ENCODE peak calls at places on chromosomes 13 and 19, in seven cellular contexts. One of them, this sample, is unnamed.

GRCh38 chr13:32113564-32113963 is 82.0 kb downstream of the FRY start:
- DNase-seq in AG04449: no peak
- DNase-seq in NCI-H1436: no peak
- DNase-seq in GDM1: no peak
- DNase-seq in ACHN: no peak
- DNase-seq in stimulated activated CD4-positive, alpha-beta T cell treated with anti-CD3 and anti-CD28 coated beads, Interleukin-4, amount 100 ng/mL, for 1 hour: no peak
- DNase-seq in stimulated activated CD8-positive, alpha-beta memory T cell treated with anti-CD3 and anti-CD28 coated beads, Interleukin-15, amount 100 ng/mL, for 48 hours: no peak
- DNase-seq in this sample: no peak

GRCh38 chr13:44334751-44335150 is 38.9 kb upstream of the SERP2 start:
- DNase-seq in AG04449: no peak
- DNase-seq in NCI-H1436: no peak
- DNase-seq in GDM1: no peak
- DNase-seq in ACHN: no peak
- DNase-seq in stimulated activated CD4-positive, alpha-beta T cell treated with anti-CD3 and anti-CD28 coated beads, Interleukin-4, amount 100 ng/mL, for 1 hour: no peak
- DNase-seq in stimulated activated CD8-positive, alpha-beta memory T cell treated with anti-CD3 and anti-CD28 coated beads, Interleukin-15, amount 100 ng/mL, for 48 hours: no peak
- DNase-seq in this sample: peak

GRCh38 chr19:41426952-41427646 is at the start of gene B3GNT8:
- DNase-seq in AG04449: no peak
- DNase-seq in NCI-H1436: peak
- DNase-seq in GDM1: no peak
- DNase-seq in ACHN: peak
- DNase-seq in stimulated activated CD4-positive, alpha-beta T cell treated with anti-CD3 and anti-CD28 coated beads, Interleukin-4, amount 100 ng/mL, for 1 hour: peak
- DNase-seq in stimulated activated CD8-positive, alpha-beta memory T cell treated with anti-CD3 and anti-CD28 coated beads, Interleukin-15, amount 100 ng/mL, for 48 hours: peak
- DNase-seq in this sample: peak

GRCh38 chr19:12676384-12676792 is 5.3 kb downstream of the DHPS start:
- DNase-seq in AG04449: no peak
- DNase-seq in NCI-H1436: peak
- DNase-seq in GDM1: peak
- DNase-seq in ACHN: peak
- DNase-seq in stimulated activated CD4-positive, alpha-beta T cell treated with anti-CD3 and anti-CD28 coated beads, Interleukin-4, amount 100 ng/mL, for 1 hour: peak
- DNase-seq in stimulated activated CD8-positive, alpha-beta memory T cell treated with anti-CD3 and anti-CD28 coated beads, Interleukin-15, amount 100 ng/mL, for 48 hours: peak
- DNase-seq in this sample: peak

GRCh38 chr19:42295831-42296525 is 6.0 kb upstream of the PRR19 start:
- DNase-seq in AG04449: no peak
- DNase-seq in NCI-H1436: peak
- DNase-seq in GDM1: peak
- DNase-seq in ACHN: peak
- DNase-seq in stimulated activated CD4-positive, alpha-beta T cell treated with anti-CD3 and anti-CD28 coated beads, Interleukin-4, amount 100 ng/mL, for 1 hour: peak
- DNase-seq in stimulated activated CD8-positive, alpha-beta memory T cell treated with anti-CD3 and anti-CD28 coated beads, Interleukin-15, amount 100 ng/mL, for 48 hours: peak
- DNase-seq in this sample: peak

GRCh38 chr19:34096020-34096915 is 76.0 kb upstream of the LSM14A start:
- DNase-seq in AG04449: no peak
- DNase-seq in NCI-H1436: peak
- DNase-seq in GDM1: no peak
- DNase-seq in ACHN: peak
- DNase-seq in stimulated activated CD4-positive, alpha-beta T cell treated with anti-CD3 and anti-CD28 coated beads, Interleukin-4, amount 100 ng/mL, for 1 hour: no peak
- DNase-seq in stimulated activated CD8-positive, alpha-beta memory T cell treated with anti-CD3 and anti-CD28 coated beads, Interleukin-15, amount 100 ng/mL, for 48 hours: no peak
- DNase-seq in this sample: peak

GRCh38 chr19:16285769-16286564 is 38.7 kb upstream of the KLF2 start:
- DNase-seq in AG04449: no peak
- DNase-seq in NCI-H1436: peak
- DNase-seq in GDM1: no peak
- DNase-seq in ACHN: no peak
- DNase-seq in stimulated activated CD4-positive, alpha-beta T cell treated with anti-CD3 and anti-CD28 coated beads, Interleukin-4, amount 100 ng/mL, for 1 hour: no peak
- DNase-seq in stimulated activated CD8-positive, alpha-beta memory T cell treated with anti-CD3 and anti-CD28 coated beads, Interleukin-15, amount 100 ng/mL, for 48 hours: no peak
- DNase-seq in this sample: no peak

GRCh38 chr19:10593820-10594637 is 6.9 kb upstream of the AP1M2 start:
- DNase-seq in AG04449: no peak
- DNase-seq in NCI-H1436: no peak
- DNase-seq in GDM1: no peak
- DNase-seq in ACHN: no peak
- DNase-seq in stimulated activated CD4-positive, alpha-beta T cell treated with anti-CD3 and anti-CD28 coated beads, Interleukin-4, amount 100 ng/mL, for 1 hour: no peak
- DNase-seq in stimulated activated CD8-positive, alpha-beta memory T cell treated with anti-CD3 and anti-CD28 coated beads, Interleukin-15, amount 100 ng/mL, for 48 hours: no peak
- DNase-seq in this sample: peak

GRCh38 chr13:44710576-44710975 is 134.4 kb upstream of the TSC22D1 start:
- DNase-seq in AG04449: peak
- DNase-seq in NCI-H1436: no peak
- DNase-seq in GDM1: peak
- DNase-seq in ACHN: peak
- DNase-seq in stimulated activated CD4-positive, alpha-beta T cell treated with anti-CD3 and anti-CD28 coated beads, Interleukin-4, amount 100 ng/mL, for 1 hour: peak
- DNase-seq in stimulated activated CD8-positive, alpha-beta memory T cell treated with anti-CD3 and anti-CD28 coated beads, Interleukin-15, amount 100 ng/mL, for 48 hours: peak
- DNase-seq in this sample: no peak

GRCh38 chr19:46023311-46023779 is 492 bp upstream of the PGLYRP1 start:
- DNase-seq in AG04449: no peak
- DNase-seq in NCI-H1436: no peak
- DNase-seq in GDM1: no peak
- DNase-seq in ACHN: no peak
- DNase-seq in stimulated activated CD4-positive, alpha-beta T cell treated with anti-CD3 and anti-CD28 coated beads, Interleukin-4, amount 100 ng/mL, for 1 hour: no peak
- DNase-seq in stimulated activated CD8-positive, alpha-beta memory T cell treated with anti-CD3 and anti-CD28 coated beads, Interleukin-15, amount 100 ng/mL, for 48 hours: no peak
- DNase-seq in this sample: no peak

GRCh38 chr19:53158119-53158656 is 665 bp downstream of the ZNF347 start:
- DNase-seq in AG04449: no peak
- DNase-seq in NCI-H1436: peak
- DNase-seq in GDM1: no peak
- DNase-seq in ACHN: no peak
- DNase-seq in stimulated activated CD4-positive, alpha-beta T cell treated with anti-CD3 and anti-CD28 coated beads, Interleukin-4, amount 100 ng/mL, for 1 hour: peak
- DNase-seq in stimulated activated CD8-positive, alpha-beta memory T cell treated with anti-CD3 and anti-CD28 coated beads, Interleukin-15, amount 100 ng/mL, for 48 hours: no peak
- DNase-seq in this sample: no peak

GRCh38 chr13:76856141-76856571 is 30.0 kb downstream of the KCTD12 start:
- DNase-seq in AG04449: no peak
- DNase-seq in NCI-H1436: no peak
- DNase-seq in GDM1: no peak
- DNase-seq in ACHN: peak
- DNase-seq in stimulated activated CD4-positive, alpha-beta T cell treated with anti-CD3 and anti-CD28 coated beads, Interleukin-4, amount 100 ng/mL, for 1 hour: no peak
- DNase-seq in stimulated activated CD8-positive, alpha-beta memory T cell treated with anti-CD3 and anti-CD28 coated beads, Interleukin-15, amount 100 ng/mL, for 48 hours: no peak
- DNase-seq in this sample: no peak

GRCh38 chr13:107678075-107678689 is 537.2 kb downstream of the LIG4 start:
- DNase-seq in AG04449: no peak
- DNase-seq in NCI-H1436: no peak
- DNase-seq in GDM1: no peak
- DNase-seq in ACHN: no peak
- DNase-seq in stimulated activated CD4-positive, alpha-beta T cell treated with anti-CD3 and anti-CD28 coated beads, Interleukin-4, amount 100 ng/mL, for 1 hour: no peak
- DNase-seq in stimulated activated CD8-positive, alpha-beta memory T cell treated with anti-CD3 and anti-CD28 coated beads, Interleukin-15, amount 100 ng/mL, for 48 hours: no peak
- DNase-seq in this sample: peak

GRCh38 chr13:27313742-27314141 is 43.1 kb downstream of the RASL11A start:
- DNase-seq in AG04449: no peak
- DNase-seq in NCI-H1436: no peak
- DNase-seq in GDM1: no peak
- DNase-seq in ACHN: no peak
- DNase-seq in stimulated activated CD4-positive, alpha-beta T cell treated with anti-CD3 and anti-CD28 coated beads, Interleukin-4, amount 100 ng/mL, for 1 hour: no peak
- DNase-seq in stimulated activated CD8-positive, alpha-beta memory T cell treated with anti-CD3 and anti-CD28 coated beads, Interleukin-15, amount 100 ng/mL, for 48 hours: no peak
- DNase-seq in this sample: no peak

GRCh38 chr13:99968521-99969367 is 2.8 kb downstream of the ZIC5 start:
- DNase-seq in AG04449: no peak
- DNase-seq in NCI-H1436: no peak
- DNase-seq in GDM1: no peak
- DNase-seq in ACHN: peak
- DNase-seq in stimulated activated CD4-positive, alpha-beta T cell treated with anti-CD3 and anti-CD28 coated beads, Interleukin-4, amount 100 ng/mL, for 1 hour: no peak
- DNase-seq in stimulated activated CD8-positive, alpha-beta memory T cell treated with anti-CD3 and anti-CD28 coated beads, Interleukin-15, amount 100 ng/mL, for 48 hours: no peak
- DNase-seq in this sample: peak

GRCh38 chr19:41238244-41238643 is 19.2 kb downstream of the AXL start:
- DNase-seq in AG04449: no peak
- DNase-seq in NCI-H1436: no peak
- DNase-seq in GDM1: no peak
- DNase-seq in ACHN: no peak
- DNase-seq in stimulated activated CD4-positive, alpha-beta T cell treated with anti-CD3 and anti-CD28 coated beads, Interleukin-4, amount 100 ng/mL, for 1 hour: no peak
- DNase-seq in stimulated activated CD8-positive, alpha-beta memory T cell treated with anti-CD3 and anti-CD28 coated beads, Interleukin-15, amount 100 ng/mL, for 48 hours: no peak
- DNase-seq in this sample: no peak

GRCh38 chr19:34350161-34350561 is 14.8 kb upstream of the GPI start:
- DNase-seq in AG04449: no peak
- DNase-seq in NCI-H1436: no peak
- DNase-seq in GDM1: no peak
- DNase-seq in ACHN: no peak
- DNase-seq in stimulated activated CD4-positive, alpha-beta T cell treated with anti-CD3 and anti-CD28 coated beads, Interleukin-4, amount 100 ng/mL, for 1 hour: peak
- DNase-seq in stimulated activated CD8-positive, alpha-beta memory T cell treated with anti-CD3 and anti-CD28 coated beads, Interleukin-15, amount 100 ng/mL, for 48 hours: peak
- DNase-seq in this sample: no peak

GRCh38 chr13:60398438-60398891 is 1.4 kb downstream of the TDRD3 start:
- DNase-seq in AG04449: no peak
- DNase-seq in NCI-H1436: no peak
- DNase-seq in GDM1: no peak
- DNase-seq in ACHN: no peak
- DNase-seq in stimulated activated CD4-positive, alpha-beta T cell treated with anti-CD3 and anti-CD28 coated beads, Interleukin-4, amount 100 ng/mL, for 1 hour: no peak
- DNase-seq in stimulated activated CD8-positive, alpha-beta memory T cell treated with anti-CD3 and anti-CD28 coated beads, Interleukin-15, amount 100 ng/mL, for 48 hours: no peak
- DNase-seq in this sample: no peak

GRCh38 chr13:28854657-28855056 is 34.5 kb downstream of the MTUS2 start:
- DNase-seq in AG04449: no peak
- DNase-seq in NCI-H1436: no peak
- DNase-seq in GDM1: no peak
- DNase-seq in ACHN: no peak
- DNase-seq in stimulated activated CD4-positive, alpha-beta T cell treated with anti-CD3 and anti-CD28 coated beads, Interleukin-4, amount 100 ng/mL, for 1 hour: no peak
- DNase-seq in stimulated activated CD8-positive, alpha-beta memory T cell treated with anti-CD3 and anti-CD28 coated beads, Interleukin-15, amount 100 ng/mL, for 48 hours: no peak
- DNase-seq in this sample: no peak

GRCh38 chr13:51907040-51907732 is 45.4 kb downstream of the CCDC70 start:
- DNase-seq in AG04449: no peak
- DNase-seq in NCI-H1436: no peak
- DNase-seq in GDM1: no peak
- DNase-seq in ACHN: no peak
- DNase-seq in stimulated activated CD4-positive, alpha-beta T cell treated with anti-CD3 and anti-CD28 coated beads, Interleukin-4, amount 100 ng/mL, for 1 hour: no peak
- DNase-seq in stimulated activated CD8-positive, alpha-beta memory T cell treated with anti-CD3 and anti-CD28 coated beads, Interleukin-15, amount 100 ng/mL, for 48 hours: no peak
- DNase-seq in this sample: no peak

GRCh38 chr19:53094749-53095575 is 8.3 kb downstream of the ZNF160 start:
- DNase-seq in AG04449: no peak
- DNase-seq in NCI-H1436: no peak
- DNase-seq in GDM1: no peak
- DNase-seq in ACHN: no peak
- DNase-seq in stimulated activated CD4-positive, alpha-beta T cell treated with anti-CD3 and anti-CD28 coated beads, Interleukin-4, amount 100 ng/mL, for 1 hour: no peak
- DNase-seq in stimulated activated CD8-positive, alpha-beta memory T cell treated with anti-CD3 and anti-CD28 coated beads, Interleukin-15, amount 100 ng/mL, for 48 hours: no peak
- DNase-seq in this sample: no peak

GRCh38 chr19:14410054-14410774 is 8.9 kb downstream of the DDX39A start:
- DNase-seq in AG04449: no peak
- DNase-seq in NCI-H1436: no peak
- DNase-seq in GDM1: no peak
- DNase-seq in ACHN: no peak
- DNase-seq in stimulated activated CD4-positive, alpha-beta T cell treated with anti-CD3 and anti-CD28 coated beads, Interleukin-4, amount 100 ng/mL, for 1 hour: no peak
- DNase-seq in stimulated activated CD8-positive, alpha-beta memory T cell treated with anti-CD3 and anti-CD28 coated beads, Interleukin-15, amount 100 ng/mL, for 48 hours: no peak
- DNase-seq in this sample: no peak

GRCh38 chr13:82467626-82468025 is 1414.6 kb downstream of the SLITRK1 start:
- DNase-seq in AG04449: no peak
- DNase-seq in NCI-H1436: no peak
- DNase-seq in GDM1: no peak
- DNase-seq in ACHN: no peak
- DNase-seq in stimulated activated CD4-positive, alpha-beta T cell treated with anti-CD3 and anti-CD28 coated beads, Interleukin-4, amount 100 ng/mL, for 1 hour: no peak
- DNase-seq in stimulated activated CD8-positive, alpha-beta memory T cell treated with anti-CD3 and anti-CD28 coated beads, Interleukin-15, amount 100 ng/mL, for 48 hours: no peak
- DNase-seq in this sample: no peak

GRCh38 chr13:24670927-24671326 is 9.3 kb upstream of the ATP12A start:
- DNase-seq in AG04449: no peak
- DNase-seq in NCI-H1436: no peak
- DNase-seq in GDM1: no peak
- DNase-seq in ACHN: peak
- DNase-seq in stimulated activated CD4-positive, alpha-beta T cell treated with anti-CD3 and anti-CD28 coated beads, Interleukin-4, amount 100 ng/mL, for 1 hour: no peak
- DNase-seq in stimulated activated CD8-positive, alpha-beta memory T cell treated with anti-CD3 and anti-CD28 coated beads, Interleukin-15, amount 100 ng/mL, for 48 hours: no peak
- DNase-seq in this sample: peak

GRCh38 chr13:97798171-97798821 is 155.2 kb upstream of the IPO5 start:
- DNase-seq in AG04449: no peak
- DNase-seq in NCI-H1436: no peak
- DNase-seq in GDM1: no peak
- DNase-seq in ACHN: no peak
- DNase-seq in stimulated activated CD4-positive, alpha-beta T cell treated with anti-CD3 and anti-CD28 coated beads, Interleukin-4, amount 100 ng/mL, for 1 hour: no peak
- DNase-seq in stimulated activated CD8-positive, alpha-beta memory T cell treated with anti-CD3 and anti-CD28 coated beads, Interleukin-15, amount 100 ng/mL, for 48 hours: no peak
- DNase-seq in this sample: no peak

GRCh38 chr13:95300625-95301134 is 571 bp downstream of the ABCC4 start:
- DNase-seq in AG04449: no peak
- DNase-seq in NCI-H1436: no peak
- DNase-seq in GDM1: no peak
- DNase-seq in ACHN: peak
- DNase-seq in stimulated activated CD4-positive, alpha-beta T cell treated with anti-CD3 and anti-CD28 coated beads, Interleukin-4, amount 100 ng/mL, for 1 hour: peak
- DNase-seq in stimulated activated CD8-positive, alpha-beta memory T cell treated with anti-CD3 and anti-CD28 coated beads, Interleukin-15, amount 100 ng/mL, for 48 hours: no peak
- DNase-seq in this sample: peak

GRCh38 chr13:49353908-49354307 is 90.0 kb downstream of the CAB39L start:
- DNase-seq in AG04449: no peak
- DNase-seq in NCI-H1436: no peak
- DNase-seq in GDM1: no peak
- DNase-seq in ACHN: no peak
- DNase-seq in stimulated activated CD4-positive, alpha-beta T cell treated with anti-CD3 and anti-CD28 coated beads, Interleukin-4, amount 100 ng/mL, for 1 hour: no peak
- DNase-seq in stimulated activated CD8-positive, alpha-beta memory T cell treated with anti-CD3 and anti-CD28 coated beads, Interleukin-15, amount 100 ng/mL, for 48 hours: no peak
- DNase-seq in this sample: no peak

GRCh38 chr13:111122056-111122455 is 6.9 kb downstream of the ARHGEF7 start:
- DNase-seq in AG04449: no peak
- DNase-seq in NCI-H1436: no peak
- DNase-seq in GDM1: no peak
- DNase-seq in ACHN: no peak
- DNase-seq in stimulated activated CD4-positive, alpha-beta T cell treated with anti-CD3 and anti-CD28 coated beads, Interleukin-4, amount 100 ng/mL, for 1 hour: no peak
- DNase-seq in stimulated activated CD8-positive, alpha-beta memory T cell treated with anti-CD3 and anti-CD28 coated beads, Interleukin-15, amount 100 ng/mL, for 48 hours: no peak
- DNase-seq in this sample: no peak

GRCh38 chr13:39684531-39685137 is 29.2 kb downstream of the COG6 start:
- DNase-seq in AG04449: peak
- DNase-seq in NCI-H1436: peak
- DNase-seq in GDM1: peak
- DNase-seq in ACHN: peak
- DNase-seq in stimulated activated CD4-positive, alpha-beta T cell treated with anti-CD3 and anti-CD28 coated beads, Interleukin-4, amount 100 ng/mL, for 1 hour: no peak
- DNase-seq in stimulated activated CD8-positive, alpha-beta memory T cell treated with anti-CD3 and anti-CD28 coated beads, Interleukin-15, amount 100 ng/mL, for 48 hours: no peak
- DNase-seq in this sample: no peak

GRCh38 chr19:6459356-6460098 is at the start of gene SLC25A23:
- DNase-seq in AG04449: no peak
- DNase-seq in NCI-H1436: peak
- DNase-seq in GDM1: peak
- DNase-seq in ACHN: peak
- DNase-seq in stimulated activated CD4-positive, alpha-beta T cell treated with anti-CD3 and anti-CD28 coated beads, Interleukin-4, amount 100 ng/mL, for 1 hour: peak
- DNase-seq in stimulated activated CD8-positive, alpha-beta memory T cell treated with anti-CD3 and anti-CD28 coated beads, Interleukin-15, amount 100 ng/mL, for 48 hours: peak
- DNase-seq in this sample: peak

GRCh38 chr13:98309569-98310335 is 132.7 kb upstream of the RNF113B start:
- DNase-seq in AG04449: no peak
- DNase-seq in NCI-H1436: no peak
- DNase-seq in GDM1: no peak
- DNase-seq in ACHN: no peak
- DNase-seq in stimulated activated CD4-positive, alpha-beta T cell treated with anti-CD3 and anti-CD28 coated beads, Interleukin-4, amount 100 ng/mL, for 1 hour: no peak
- DNase-seq in stimulated activated CD8-positive, alpha-beta memory T cell treated with anti-CD3 and anti-CD28 coated beads, Interleukin-15, amount 100 ng/mL, for 48 hours: no peak
- DNase-seq in this sample: no peak

GRCh38 chr19:4704317-4704673 is 19.3 kb downstream of the DPP9 start:
- DNase-seq in AG04449: no peak
- DNase-seq in NCI-H1436: no peak
- DNase-seq in GDM1: no peak
- DNase-seq in ACHN: no peak
- DNase-seq in stimulated activated CD4-positive, alpha-beta T cell treated with anti-CD3 and anti-CD28 coated beads, Interleukin-4, amount 100 ng/mL, for 1 hour: no peak
- DNase-seq in stimulated activated CD8-positive, alpha-beta memory T cell treated with anti-CD3 and anti-CD28 coated beads, Interleukin-15, amount 100 ng/mL, for 48 hours: no peak
- DNase-seq in this sample: no peak

This sample was measured in Caco-2.